ENCODE peak calls at places on chromosome 2, in four cellular contexts. O is AG04449, Z is AG20443, A is ELR. P is an unnamed sample.

GRCh38 chr2:235394278-235394828 is 99.5 kb upstream of the AGAP1 start:
- DNase-seq in O (no peak), Z (peak; percentile 73), A (peak; percentile 93), P (no peak)

GRCh38 chr2:148944536-148944935 is 69.5 kb downstream of the KIF5C start:
- DNase-seq in O (no peak), Z (no peak), A (no peak), P (no peak)

GRCh38 chr2:230085201-230085600 is 16.5 kb upstream of the SLC16A14 start:
- DNase-seq in O (no peak), Z (no peak), A (no peak), P (no peak)

GRCh38 chr2:64606495-64607363 is 47.0 kb downstream of the SERTAD2 start:
- DNase-seq in O (no peak), Z (peak; percentile 94), A (no peak), P (no peak)

GRCh38 chr2:38200583-38200982 is 124.6 kb upstream of the CYP1B1 start:
- DNase-seq in O (no peak), Z (no peak), A (no peak), P (no peak)

GRCh38 chr2:48607307-48608014 is 10.2 kb upstream of the GTF2A1L start:
- DNase-seq in O (no peak), Z (no peak), A (peak; percentile 53), P (peak; percentile 9)

GRCh38 chr2:232927041-232927792 is 57.2 kb downstream of the SNORC start:
- DNase-seq in O (no peak), Z (peak; percentile 81), A (peak; percentile 27), P (no peak)

GRCh38 chr2:136137982-136138381 is 20.0 kb upstream of the CXCR4 start:
- DNase-seq in O (no peak), Z (no peak), A (no peak), P (no peak)

GRCh38 chr2:43430489-43430888 is 165.3 kb downstream of the THADA start:
- DNase-seq in O (no peak), Z (no peak), A (no peak), P (no peak)

GRCh38 chr2:26666671-26667070 is 25.5 kb upstream of the CIB4 start:
- DNase-seq in O (no peak), Z (no peak), A (peak; percentile 52), P (no peak)

GRCh38 chr2:225400546-225400945 is 1.0 kb downstream of the NYAP2 start:
- DNase-seq in O (no peak), Z (no peak), A (no peak), P (no peak)

GRCh38 chr2:174344716-174345472 is 10.1 kb downstream of the SP9 start:
- DNase-seq in O (no peak), Z (no peak), A (peak; percentile 85), P (peak; percentile 43)